ENCODE peak calls at places on chromosomes 13 and 19, in five cellular contexts. Y, R, U, X and W are unnamed samples.

GRCh38 chr19:1105873-1106840 is 2.4 kb downstream of the GPX4 start:
- DNase-seq in Y (no peak), R (no peak), U (peak; percentile 24), X (no peak), W (no peak)

GRCh38 chr19:1232652-1233360 is 5.0 kb downstream of the CBARP start:
- DNase-seq in Y (no peak), R (no peak), U (no peak), X (peak; percentile 55), W (no peak)

GRCh38 chr19:920051-920857 is 3.1 kb downstream of the KISS1R start:
- DNase-seq in Y (no peak), R (peak; percentile 78), U (no peak), X (no peak), W (no peak)

GRCh38 chr19:36685835-36686234 is 1.6 kb upstream of the ZNF567 start:
- DNase-seq in Y (no peak), R (no peak), U (no peak), X (no peak), W (no peak)

GRCh38 chr13:100658363-100658762 is 16.2 kb downstream of the TMTC4 start:
- DNase-seq in Y (no peak), R (no peak), U (no peak), X (no peak), W (no peak)

GRCh38 chr13:84641491-84641890 is 759.2 kb upstream of the SLITRK1 start:
- DNase-seq in Y (no peak), R (no peak), U (peak; percentile 31), X (peak; percentile 21), W (no peak)

GRCh38 chr19:23436944-23437343 is 41.7 kb upstream of the ZNF91 start:
- DNase-seq in Y (no peak), R (no peak), U (no peak), X (no peak), W (no peak)

GRCh38 chr13:75050419-75051066 is 431.4 kb downstream of the TBC1D4 start:
- DNase-seq in Y (peak; percentile 12), R (no peak), U (peak; percentile 64), X (peak; percentile 37), W (no peak)

GRCh38 chr13:113836917-113837553 is 26.8 kb downstream of the GAS6 start:
- DNase-seq in Y (peak; percentile 57), R (peak; percentile 59), U (peak; percentile 96), X (peak; percentile 81), W (no peak)

GRCh38 chr13:21234537-21234936 is 58.1 kb downstream of the MRPL57 start:
- DNase-seq in Y (no peak), R (no peak), U (peak; percentile 35), X (no peak), W (no peak)

GRCh38 chr13:23433171-23434153 is at the start of gene SACS:
- DNase-seq in Y (no peak), R (no peak), U (peak; percentile 55), X (peak; percentile 55), W (no peak)

GRCh38 chr19:21127898-21128297 is 13.9 kb upstream of the ZNF431 start:
- DNase-seq in Y (no peak), R (no peak), U (no peak), X (no peak), W (no peak)

GRCh38 chr13:51873837-51874236 is 12.1 kb downstream of the CCDC70 start:
- DNase-seq in Y (no peak), R (no peak), U (peak; percentile 12), X (no peak), W (no peak)

GRCh38 chr19:4442846-4443146 is 14.8 kb downstream of the UBXN6 start:
- DNase-seq in Y (no peak), R (no peak), U (no peak), X (no peak), W (no peak)

GRCh38 chr13:49635599-49636433 is 7.5 kb downstream of the ARL11 start:
- DNase-seq in Y (no peak), R (no peak), U (peak; percentile 52), X (peak; percentile 14), W (no peak)

GRCh38 chr19:29629836-29630534 is 23.9 kb downstream of the POP4 start:
- DNase-seq in Y (no peak), R (no peak), U (no peak), X (no peak), W (no peak)

GRCh38 chr13:51152713-51153112 is 41.6 kb upstream of the C13orf42 start:
- DNase-seq in Y (no peak), R (no peak), U (no peak), X (peak; percentile 69), W (no peak)

GRCh38 chr19:31154021-31154420 is 195.2 kb downstream of the TSHZ3 start:
- DNase-seq in Y (no peak), R (no peak), U (peak; percentile 79), X (peak; percentile 41), W (no peak)

GRCh38 chr19:35247526-35248309 is 1.1 kb upstream of the LSR start:
- DNase-seq in Y (no peak), R (peak; percentile 92), U (no peak), X (no peak), W (peak; percentile 89)
- TF ChIP-seq CTCF in Y (no peak), R (peak; percentile 56), U (no peak), X (no peak), W (peak; percentile 54)

DNA sequence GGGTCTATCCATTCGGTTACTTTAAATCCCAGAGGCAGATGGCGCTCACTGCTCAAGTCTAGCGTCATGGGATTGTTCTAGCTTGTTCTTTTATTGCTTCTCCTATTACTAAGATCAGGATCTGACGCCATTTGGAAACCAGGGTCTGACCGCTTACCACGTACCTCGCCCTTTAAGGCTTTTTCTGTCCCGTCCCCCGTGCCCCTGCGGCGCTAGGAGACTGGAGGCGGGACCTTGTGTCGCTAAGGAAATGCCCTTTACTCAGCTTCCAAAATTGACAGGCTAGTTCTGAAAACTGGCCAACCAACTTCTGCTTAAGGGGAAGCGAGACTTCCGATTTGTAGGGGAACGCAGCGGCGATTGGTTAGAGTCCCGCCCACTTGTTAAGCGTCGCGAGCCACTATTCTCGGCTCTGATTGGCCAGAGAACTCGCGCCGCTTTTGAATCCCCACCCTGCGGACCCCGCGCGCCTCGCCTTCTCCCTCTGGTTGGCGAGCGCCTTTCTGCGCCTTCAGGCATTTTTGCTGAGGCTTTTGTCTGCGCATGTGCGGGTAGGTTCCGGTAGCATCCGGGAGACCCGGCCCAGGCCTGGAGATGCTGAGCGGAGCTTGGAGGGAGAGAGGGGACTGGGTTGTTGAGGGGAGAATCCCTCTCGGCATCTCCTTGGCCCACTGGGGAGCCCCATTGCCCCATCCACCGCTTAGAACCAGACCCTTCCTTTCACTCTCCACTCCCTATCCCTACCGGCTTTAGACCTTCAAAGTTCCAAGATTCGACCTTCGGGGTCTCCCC is 3.9 kb upstream of the C19orf84 start:
- DNase-seq in Y (peak; percentile 97), R (peak; percentile 94), U (peak; percentile 99), X (peak; percentile 98), W (peak; percentile 83)
- TF ChIP-seq CTCF in Y (no peak), R (no peak), U (no peak), X (peak; percentile 28), W (no peak)

GRCh38 chr19:54136086-54136863 is 1.3 kb upstream of the CNOT3 start:
- DNase-seq in Y (no peak), R (no peak), U (peak; percentile 27), X (no peak), W (no peak)

GRCh38 chr19:54133312-54133956 is 4.1 kb upstream of the CNOT3 start:
- DNase-seq in Y (peak; percentile 8), R (no peak), U (peak; percentile 40), X (no peak), W (peak; percentile 38)

GRCh38 chr19:54137114-54137912 is at the start of gene CNOT3:
- DNase-seq in Y (peak; percentile 100), R (peak; percentile 100), U (peak; percentile 100), X (peak; percentile 100), W (peak; percentile 99)

GRCh38 chr19:54136864-54137113 is 773 bp upstream of the CNOT3 start:
- DNase-seq in Y (no peak), R (no peak), U (no peak), X (no peak), W (no peak)

GRCh38 chr19:54133957-54134590 is 3.5 kb upstream of the CNOT3 start:
- DNase-seq in Y (no peak), R (no peak), U (no peak), X (no peak), W (no peak)
- TF ChIP-seq CTCF in Y (no peak), R (no peak), U (no peak), X (no peak), W (no peak)

GRCh38 chr19:15475611-15476010 is 3.7 kb downstream of the PGLYRP2 start:
- DNase-seq in Y (no peak), R (no peak), U (no peak), X (no peak), W (no peak)

GRCh38 chr19:15476334-15476733 is 3.0 kb downstream of the PGLYRP2 start:
- DNase-seq in Y (no peak), R (no peak), U (no peak), X (no peak), W (no peak)

GRCh38 chr19:15475169-15475568 is 4.1 kb downstream of the PGLYRP2 start:
- DNase-seq in Y (no peak), R (no peak), U (no peak), X (no peak), W (no peak)

DNA sequence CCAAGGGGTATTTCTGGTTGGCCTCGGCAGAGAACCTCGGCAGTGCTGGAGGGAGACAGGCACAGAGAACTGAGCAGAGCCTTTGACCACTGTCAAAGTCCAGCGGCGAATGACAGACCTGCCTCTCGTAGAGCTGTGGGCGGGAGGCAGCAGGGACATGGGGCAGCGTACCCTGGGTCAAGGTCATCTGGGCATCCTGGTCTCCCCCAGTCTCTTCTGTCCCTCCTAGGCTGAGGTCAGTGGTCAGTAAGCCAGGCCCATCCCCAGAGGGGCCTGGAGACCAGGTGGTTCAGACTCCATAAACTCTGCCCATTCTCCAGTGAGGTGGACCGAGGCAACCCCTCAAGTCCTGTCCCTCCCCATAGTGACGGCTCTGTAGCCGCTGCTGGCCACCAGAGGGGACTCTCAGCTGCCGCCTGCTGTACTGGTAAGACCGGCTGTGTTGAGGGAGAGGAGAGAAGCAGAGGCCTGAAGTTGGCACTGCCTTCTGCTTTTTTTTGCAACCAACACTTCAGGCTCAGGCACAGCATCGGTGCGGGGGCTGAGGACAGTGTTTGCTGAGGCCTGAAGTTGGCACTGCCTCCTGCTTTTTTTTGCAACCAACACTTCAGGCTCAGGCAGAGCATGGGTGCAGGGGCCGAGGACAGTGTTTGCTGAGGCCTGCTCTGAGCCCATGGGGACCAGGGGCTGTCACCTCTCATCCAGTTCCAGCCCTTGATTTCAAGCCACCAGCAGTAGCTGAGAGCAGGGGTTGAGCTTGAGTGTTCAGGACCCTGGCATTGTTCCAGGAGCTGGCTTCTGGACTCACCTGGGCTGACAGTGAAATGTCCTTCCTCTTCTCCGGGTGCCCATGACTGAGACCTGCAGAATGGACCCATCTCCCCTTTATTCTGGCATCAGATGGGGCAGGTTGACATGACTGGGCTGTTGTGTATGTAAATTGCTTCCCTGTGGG is at the start of gene PGLYRP2:
- DNase-seq in Y (no peak), R (no peak), U (no peak), X (no peak), W (no peak)
- TF ChIP-seq CTCF in Y (no peak), R (no peak), U (no peak), X (no peak), W (no peak)

GRCh38 chr19:48837586-48838191 is 1.4 kb upstream of the HSD17B14 start:
- DNase-seq in Y (no peak), R (no peak), U (no peak), X (no peak), W (no peak)

GRCh38 chr19:48833977-48834376 is 2.3 kb downstream of the HSD17B14 start:
- DNase-seq in Y (no peak), R (no peak), U (no peak), X (no peak), W (no peak)

GRCh38 chr19:48837081-48837524 is 812 bp upstream of the HSD17B14 start:
- DNase-seq in Y (peak; percentile 44), R (peak; percentile 84), U (peak; percentile 84), X (peak; percentile 86), W (peak; percentile 74)

GRCh38 chr19:48836089-48837017 is at the start of gene HSD17B14:
- DNase-seq in Y (no peak), R (no peak), U (peak; percentile 43), X (peak; percentile 11), W (peak; percentile 33)

GRCh38 chr19:48835734-48836088 is 580 bp downstream of the HSD17B14 start:
- DNase-seq in Y (peak; percentile 62), R (peak; percentile 91), U (peak; percentile 81), X (peak; percentile 80), W (peak; percentile 88)
- TF ChIP-seq CTCF in Y (peak; percentile 96), R (peak; percentile 75), U (peak; percentile 95), X (peak; percentile 94), W (peak; percentile 92)